ENCODE peak calls at places on chromosomes 7 and 10, in four cellular contexts. X is stimulated activated CD8-positive, alpha-beta memory T cell treated with anti-CD3 and anti-CD28 coated beads, Interleukin-15, amount 100 ng/mL, for 1 hour; B is NCI-H748 treated with DMSO at 0.1 percent for 48 hours; N is lung. U is an unnamed sample.

GRCh38 chr10:99694171-99694570 is 34.9 kb downstream of the ENTPD7 start:
- DNase-seq in X (no peak), B (no peak), N (no peak), U (no peak)

GRCh38 chr10:13977861-13978843 is 352.6 kb downstream of the FRMD4A start:
- DNase-seq in X (no peak), B (no peak), N (no peak), U (no peak)

GRCh38 chr10:103638948-103639347 is 145.4 kb downstream of the NEURL1 start:
- DNase-seq in X (no peak), B (no peak), N (no peak), U (no peak)

GRCh38 chr7:96016056-96016455 is 243.7 kb downstream of the DYNC1I1 start:
- DNase-seq in X (no peak), B (no peak), N (no peak), U (no peak)

GRCh38 chr7:139034336-139034735 is 1.5 kb downstream of the ZC3HAV1L start:
- DNase-seq in X (no peak), B (no peak), N (no peak), U (no peak)

GRCh38 chr10:31936933-31937332 is 8.3 kb upstream of the ARHGAP12 start:
- DNase-seq in X (no peak), B (no peak), N (no peak), U (no peak)

GRCh38 chr10:71527135-71527534 is 130.4 kb downstream of the CDH23 start:
- DNase-seq in X (no peak), B (no peak), N (no peak), U (no peak)

GRCh38 chr10:93440591-93441012 is 41.5 kb downstream of the MYOF start:
- DNase-seq in X (no peak), B (no peak), N (no peak), U (no peak)

GRCh38 chr10:131790021-131790420 is 110.8 kb upstream of the PPP2R2D start:
- DNase-seq in X (no peak), B (no peak), N (no peak), U (no peak)

GRCh38 chr10:98446121-98446655 is 547 bp downstream of the HPS1 start:
- DNase-seq in X (no peak), B (no peak), N (no peak), U (peak)

GRCh38 chr7:773622-773915 is 46.5 kb upstream of the PRKAR1B start:
- DNase-seq in X (no peak), B (no peak), N (no peak), U (no peak)